ENCODE peak calls at places on chromosomes 3 and 15, in five cellular contexts. E is NCI-H82; X is HTR-8/SVneo; I is activated T-cell treated with anti-CD3 and anti-CD28 coated beads, Interleukin-2, amount 50 U/mL, for 4 hours; P is iPS-NIHi11. N is an unnamed sample.

GRCh38 chr3:21508244-21508643 is 242.8 kb downstream of the ZNF385D start:
- DNase-seq in E (no peak), X (no peak), P (no peak), I (no peak), N (no peak)

GRCh38 chr3:64384561-64384960 is 159.3 kb upstream of the PRICKLE2 start:
- DNase-seq in E (no peak), X (no peak), P (no peak), I (no peak), N (no peak)

GRCh38 chr3:42032693-42033349 is 58.3 kb upstream of the TRAK1 start:
- DNase-seq in X (no peak), E (peak; percentile 97), P (no peak), I (no peak), N (peak; percentile 74)

GRCh38 chr3:58999779-59000170 is 50.0 kb downstream of the CFAP20DC start:
- DNase-seq in E (no peak), P (no peak), I (no peak), X (no peak), N (no peak)

GRCh38 chr3:98779936-98780335 is 16.8 kb downstream of the ST3GAL6 start:
- DNase-seq in E (no peak), P (no peak), I (no peak), X (no peak), N (no peak)

GRCh38 chr3:45095916-45096526 is 50.2 kb downstream of the CDCP1 start:
- DNase-seq in I (no peak), X (no peak), P (no peak), E (no peak), N (no peak)

GRCh38 chr15:76737573-76737972 is 167.6 kb downstream of the SCAPER start:
- DNase-seq in I (no peak), E (no peak), P (no peak), X (no peak), N (no peak)

GRCh38 chr15:74616020-74616939 is 644 bp downstream of the CLK3 start:
- DNase-seq in X (no peak), E (peak; percentile 51), I (peak; percentile 55), P (no peak), N (peak; percentile 20)

GRCh38 chr3:161271646-161272045 is 50.5 kb downstream of the NMD3 start:
- DNase-seq in E (no peak), I (no peak), X (no peak), P (no peak), N (no peak)

N was measured in fibroblast of the conjunctiva.